ENCODE peak calls at places on chromosomes 2 and 18, in eight cellular contexts. L, H, F, B, M, D, E and I are unnamed samples.

GRCh38 chr2:47028846-47029560 is 113.4 kb upstream of the MCFD2 start:
- DNase-seq in M (no peak), F (no peak), H (no peak), B (no peak), E (no peak), L (no peak), D (no peak), I (no peak)

GRCh38 chr2:165634855-165635254 is 159.2 kb downstream of the GALNT3 start:
- DNase-seq in H (peak; percentile 37), B (no peak), D (no peak), L (no peak), M (no peak), F (peak; percentile 15), E (peak; percentile 55), I (peak; percentile 4)

GRCh38 chr2:162465430-162465829 is 121.5 kb downstream of the GCA start:
- DNase-seq in F (no peak), M (no peak), B (no peak), H (no peak), D (no peak), L (no peak), E (no peak), I (peak; percentile 10)

GRCh38 chr2:227164745-227165350 is 424 bp downstream of the COL4A3 start:
- DNase-seq in H (no peak), D (peak; percentile 60), F (no peak), M (no peak), B (no peak), L (no peak), E (no peak), I (peak; percentile 16)

GRCh38 chr2:216546646-216547403 is 48.2 kb downstream of the RPL37A start:
- DNase-seq in B (no peak), E (no peak), L (no peak), F (peak; percentile 23), D (no peak), M (no peak), H (no peak), I (no peak)

GRCh38 chr2:71813801-71814470 is 333.7 kb downstream of the CYP26B1 start:
- DNase-seq in F (no peak), L (no peak), M (no peak), H (no peak), D (no peak), E (no peak), B (no peak), I (no peak)

GRCh38 chr2:144358979-144359541 is 160.9 kb downstream of the ZEB2 start:
- DNase-seq in L (no peak), M (no peak), H (no peak), E (peak; percentile 52), B (no peak), F (peak; percentile 85), D (peak; percentile 40), I (peak; percentile 40)

GRCh38 chr2:175111200-175111657 is 56.8 kb downstream of the ATF2 start:
- DNase-seq in D (peak; percentile 59), F (peak; percentile 73), H (peak; percentile 31), B (peak; percentile 12), M (no peak), E (peak; percentile 73), L (peak; percentile 31), I (peak; percentile 57)

GRCh38 chr18:23401400-23402347 is 51.4 kb upstream of the RIOK3 start:
- DNase-seq in E (peak; percentile 78), B (no peak), L (no peak), H (peak; percentile 32), F (peak; percentile 78), D (no peak), M (no peak), I (peak; percentile 26)

GRCh38 chr2:36371963-36372391 is 16.4 kb downstream of the CRIM1 start:
- DNase-seq in E (peak; percentile 91), B (peak; percentile 73), L (no peak), F (peak; percentile 83), M (no peak), D (no peak), H (peak; percentile 88), I (peak; percentile 90)

GRCh38 chr2:170932948-170933347 is 3.9 kb downstream of the GORASP2 start:
- DNase-seq in L (no peak), B (no peak), D (no peak), H (no peak), M (no peak), E (no peak), F (no peak), I (no peak)
- TF ChIP-seq CTCF in L (no peak), B (no peak), D (no peak), H (no peak), M (no peak), E (peak; percentile 1), F (no peak), I (no peak)

GRCh38 chr2:207695293-207695692 is 16.1 kb upstream of the CCNYL1 start:
- DNase-seq in L (no peak), B (no peak), H (no peak), E (no peak), F (no peak), M (no peak), D (no peak), I (no peak)

GRCh38 chr2:207688597-207688996 is 22.8 kb upstream of the CCNYL1 start:
- DNase-seq in D (peak; percentile 33), B (no peak), F (no peak), L (no peak), H (no peak), M (no peak), E (no peak), I (no peak)

GRCh38 chr2:207693641-207694249 is 17.7 kb upstream of the CCNYL1 start:
- DNase-seq in D (no peak), F (no peak), M (no peak), H (no peak), B (no peak), E (no peak), L (no peak), I (no peak)

GRCh38 chr2:207694811-207695281 is 16.6 kb upstream of the CCNYL1 start:
- DNase-seq in E (peak; percentile 22), B (no peak), L (no peak), D (no peak), H (no peak), F (peak; percentile 59), M (no peak), I (no peak)

DNA sequence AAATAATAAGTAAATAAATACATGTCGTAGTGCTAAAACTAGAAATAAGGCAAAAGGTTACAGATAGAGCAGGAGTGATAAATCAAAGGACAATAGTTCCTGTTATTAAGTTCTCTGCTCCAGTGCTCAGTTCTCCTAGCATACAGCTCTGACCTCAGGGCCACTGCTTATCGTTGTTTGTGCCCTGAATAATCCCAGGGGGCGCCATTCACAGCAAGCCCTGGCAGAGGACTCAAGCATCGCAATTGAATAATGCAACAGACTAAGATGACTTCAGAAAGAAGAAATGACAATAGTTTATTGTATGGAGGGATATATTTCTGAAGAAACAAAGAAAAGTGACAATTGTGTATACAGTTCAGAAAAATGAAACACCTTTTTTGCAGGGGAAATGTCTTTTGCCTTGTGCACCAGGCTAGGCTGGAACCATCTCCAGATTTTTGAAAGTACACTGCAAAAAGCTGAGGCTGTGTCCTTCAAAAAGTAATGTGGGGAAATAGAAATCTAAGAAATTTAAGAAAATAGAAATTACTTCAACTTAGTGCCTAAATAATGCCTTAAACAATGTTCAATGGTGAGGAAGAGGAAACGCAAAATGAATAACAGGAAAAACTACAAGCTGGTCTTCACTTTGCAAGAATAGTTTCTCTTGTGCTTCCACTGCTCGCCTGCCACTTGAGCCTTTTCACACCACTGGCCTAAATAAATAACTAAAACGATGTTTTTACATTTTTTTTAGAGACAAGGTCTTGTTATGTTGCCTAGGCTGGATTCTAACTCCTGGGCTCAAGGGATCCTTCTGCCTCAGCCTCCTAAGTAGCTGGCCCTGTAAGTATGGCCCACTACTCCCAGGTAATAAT is 19.0 kb upstream of the CCNYL1 start:
- DNase-seq in F (peak; percentile 35), M (peak; percentile 36), E (no peak), L (peak; percentile 46), D (peak; percentile 40), H (no peak), B (no peak), I (peak; percentile 51)
- TF ChIP-seq CTCF in F (peak; percentile 37), M (peak; percentile 73), E (peak; percentile 35), L (peak; percentile 60), D (peak; percentile 44), H (peak; percentile 52), B (peak; percentile 18), I (no peak)

GRCh38 chr2:68564426-68564825 is 79.0 kb upstream of the PROKR1 start:
- DNase-seq in H (no peak), M (no peak), D (no peak), B (no peak), E (no peak), L (no peak), F (no peak), I (no peak)
- TF ChIP-seq CTCF in H (no peak), M (no peak), D (no peak), B (no peak), E (no peak), L (no peak), F (no peak), I (no peak)

DNA sequence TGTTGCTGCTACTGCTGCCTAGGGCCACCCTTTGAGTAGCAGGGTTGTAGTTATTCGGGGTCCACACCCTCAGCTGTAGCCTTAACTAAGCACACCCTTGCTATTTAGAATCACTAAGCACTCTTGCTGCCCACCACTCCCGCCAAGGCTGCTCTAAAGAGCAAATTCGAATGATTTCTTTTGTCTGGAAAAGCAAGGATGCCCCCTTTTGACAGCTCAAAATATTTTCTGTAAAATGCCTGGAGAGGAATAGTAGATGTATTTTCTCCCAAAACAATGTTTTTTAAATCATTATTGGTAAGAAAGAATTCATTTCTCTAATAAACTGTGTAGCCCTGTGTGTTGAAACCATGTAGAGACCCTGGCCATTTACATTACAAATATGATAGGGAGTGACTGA is 80.8 kb upstream of the PAPOLG start:
- DNase-seq in M (no peak), E (no peak), H (no peak), L (no peak), D (no peak), B (no peak), F (no peak), I (no peak)
- TF ChIP-seq CTCF in M (no peak), E (no peak), H (no peak), L (peak; percentile 11), D (no peak), B (no peak), F (no peak), I (no peak)

DNA sequence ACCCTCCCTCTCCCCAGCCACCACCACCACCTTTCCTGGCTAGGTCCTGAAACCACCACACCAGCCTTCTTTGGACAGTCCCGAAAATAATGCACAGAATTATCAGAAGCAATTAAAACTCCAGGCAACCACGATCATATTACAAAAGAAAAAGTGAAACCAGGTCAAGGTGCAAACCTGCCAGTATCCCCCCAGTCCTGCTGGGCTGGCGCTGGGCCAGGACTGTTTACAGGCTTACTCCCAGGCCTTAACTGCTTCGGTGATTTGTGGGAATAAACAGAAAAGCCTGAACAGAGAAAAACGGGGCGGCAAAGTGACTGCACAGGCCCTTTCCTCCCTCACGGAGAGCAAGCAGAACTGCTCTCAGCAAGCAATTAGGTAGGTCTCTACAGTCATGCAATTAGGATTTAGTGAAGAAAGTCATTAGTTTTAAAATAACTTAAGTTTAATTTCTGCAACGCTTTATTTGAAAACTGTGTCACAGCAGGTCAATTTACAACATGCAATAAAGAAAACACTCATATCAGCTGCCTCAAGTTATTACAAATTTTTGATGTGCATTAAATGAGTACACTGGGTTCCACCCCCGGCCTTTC is 1.3 kb downstream of the HDAC4 start:
- DNase-seq in B (no peak), E (peak; percentile 10), H (no peak), M (peak; percentile 29), D (no peak), L (no peak), F (peak; percentile 18), I (peak; percentile 27)
- TF ChIP-seq CTCF in B (no peak), E (no peak), H (no peak), M (no peak), D (no peak), L (no peak), F (no peak), I (no peak)

GRCh38 chr2:200365209-200365608 is 58.7 kb downstream of the SPATS2L start:
- DNase-seq in E (no peak), L (no peak), D (no peak), H (no peak), M (no peak), F (no peak), B (no peak), I (no peak)
- TF ChIP-seq CTCF in E (no peak), L (no peak), D (no peak), H (no peak), M (no peak), F (no peak), B (no peak), I (no peak)